ENCODE peak calls at places on chromosomes 12 and 14, in six cellular contexts. One of them, this sample, is unnamed.

GRCh38 chr12:24695657-24696329 is 253.1 kb downstream of the BCAT1 start:
- DNase-seq in tibial artery: no peak
- DNase-seq in chondrocyte: no peak
- DNase-seq in HTR-8/SVneo: no peak
- DNase-seq in effector memory CD8-positive, alpha-beta T cell: no peak
- DNase-seq in astrocyte: peak
- DNase-seq in this sample: peak

GRCh38 chr14:90624228-90624627 is 192.0 kb downstream of the TTC7B start:
- DNase-seq in tibial artery: peak
- DNase-seq in chondrocyte: no peak
- DNase-seq in HTR-8/SVneo: peak
- DNase-seq in effector memory CD8-positive, alpha-beta T cell: no peak
- DNase-seq in astrocyte: peak
- DNase-seq in this sample: peak

GRCh38 chr12:31362759-31363415 is 36.9 kb upstream of the SINHCAF start:
- DNase-seq in tibial artery: no peak
- DNase-seq in chondrocyte: no peak
- DNase-seq in HTR-8/SVneo: no peak
- DNase-seq in effector memory CD8-positive, alpha-beta T cell: no peak
- DNase-seq in astrocyte: no peak
- DNase-seq in this sample: no peak

GRCh38 chr12:132186857-132187620 is 42.8 kb downstream of the NOC4L start:
- DNase-seq in tibial artery: no peak
- DNase-seq in chondrocyte: no peak
- DNase-seq in HTR-8/SVneo: no peak
- DNase-seq in effector memory CD8-positive, alpha-beta T cell: no peak
- DNase-seq in astrocyte: no peak
- DNase-seq in this sample: no peak

GRCh38 chr12:75908961-75909699 is 122.4 kb downstream of the PHLDA1 start:
- DNase-seq in tibial artery: peak
- DNase-seq in chondrocyte: no peak
- DNase-seq in HTR-8/SVneo: no peak
- DNase-seq in effector memory CD8-positive, alpha-beta T cell: no peak
- DNase-seq in astrocyte: peak
- DNase-seq in this sample: peak

GRCh38 chr12:15856097-15856982 is 25.8 kb upstream of the STRAP start:
- DNase-seq in tibial artery: no peak
- DNase-seq in chondrocyte: no peak
- DNase-seq in HTR-8/SVneo: peak
- DNase-seq in effector memory CD8-positive, alpha-beta T cell: peak
- DNase-seq in astrocyte: peak
- DNase-seq in this sample: peak

GRCh38 chr14:33836203-33836894 is 114.5 kb downstream of the EGLN3 start:
- DNase-seq in tibial artery: no peak
- DNase-seq in chondrocyte: no peak
- DNase-seq in HTR-8/SVneo: no peak
- DNase-seq in effector memory CD8-positive, alpha-beta T cell: no peak
- DNase-seq in astrocyte: no peak
- DNase-seq in this sample: no peak

GRCh38 chr14:22980672-22981089 is 1.7 kb downstream of the AJUBA start:
- DNase-seq in tibial artery: peak
- DNase-seq in chondrocyte: no peak
- DNase-seq in HTR-8/SVneo: peak
- DNase-seq in effector memory CD8-positive, alpha-beta T cell: no peak
- DNase-seq in astrocyte: no peak
- DNase-seq in this sample: peak

GRCh38 chr12:23043647-23044046 is 418.7 kb downstream of the ETNK1 start:
- DNase-seq in tibial artery: no peak
- DNase-seq in chondrocyte: no peak
- DNase-seq in HTR-8/SVneo: no peak
- DNase-seq in effector memory CD8-positive, alpha-beta T cell: no peak
- DNase-seq in astrocyte: no peak
- DNase-seq in this sample: no peak

GRCh38 chr14:75609606-75610476 is 31.4 kb downstream of the FLVCR2 start:
- DNase-seq in tibial artery: no peak
- DNase-seq in chondrocyte: no peak
- DNase-seq in HTR-8/SVneo: no peak
- DNase-seq in effector memory CD8-positive, alpha-beta T cell: no peak
- DNase-seq in astrocyte: no peak
- DNase-seq in this sample: no peak

GRCh38 chr12:2334291-2335088 is 281.7 kb downstream of the CACNA1C start:
- DNase-seq in tibial artery: no peak
- DNase-seq in chondrocyte: no peak
- DNase-seq in HTR-8/SVneo: no peak
- DNase-seq in effector memory CD8-positive, alpha-beta T cell: no peak
- DNase-seq in astrocyte: no peak
- DNase-seq in this sample: no peak

GRCh38 chr12:111442301-111443045 is 36.8 kb downstream of the SH2B3 start:
- DNase-seq in tibial artery: peak
- DNase-seq in chondrocyte: no peak
- DNase-seq in HTR-8/SVneo: no peak
- DNase-seq in effector memory CD8-positive, alpha-beta T cell: no peak
- DNase-seq in astrocyte: no peak
- DNase-seq in this sample: no peak

GRCh38 chr14:44040561-44040960 is 466.5 kb downstream of the FSCB start:
- DNase-seq in tibial artery: no peak
- DNase-seq in chondrocyte: no peak
- DNase-seq in HTR-8/SVneo: no peak
- DNase-seq in effector memory CD8-positive, alpha-beta T cell: no peak
- DNase-seq in astrocyte: no peak
- DNase-seq in this sample: no peak

GRCh38 chr12:85190728-85191127 is 89.3 kb upstream of the ALX1 start:
- DNase-seq in tibial artery: no peak
- DNase-seq in chondrocyte: no peak
- DNase-seq in HTR-8/SVneo: no peak
- DNase-seq in effector memory CD8-positive, alpha-beta T cell: no peak
- DNase-seq in astrocyte: no peak
- DNase-seq in this sample: no peak

GRCh38 chr14:60151715-60152114 is 13.5 kb downstream of the DHRS7 start:
- DNase-seq in tibial artery: peak
- DNase-seq in chondrocyte: no peak
- DNase-seq in HTR-8/SVneo: peak
- DNase-seq in effector memory CD8-positive, alpha-beta T cell: peak
- DNase-seq in astrocyte: peak
- DNase-seq in this sample: peak

GRCh38 chr14:74612346-74613021 is 447 bp upstream of the LTBP2 start:
- DNase-seq in tibial artery: peak
- DNase-seq in chondrocyte: no peak
- DNase-seq in HTR-8/SVneo: peak
- DNase-seq in effector memory CD8-positive, alpha-beta T cell: peak
- DNase-seq in astrocyte: peak
- DNase-seq in this sample: peak

GRCh38 chr14:21087294-21088091 is 11.0 kb downstream of the ZNF219 start:
- DNase-seq in tibial artery: no peak
- DNase-seq in chondrocyte: no peak
- DNase-seq in HTR-8/SVneo: peak
- DNase-seq in effector memory CD8-positive, alpha-beta T cell: peak
- DNase-seq in astrocyte: peak
- DNase-seq in this sample: peak

GRCh38 chr14:65560340-65561027 is 148.0 kb downstream of the FUT8 start:
- DNase-seq in tibial artery: no peak
- DNase-seq in chondrocyte: no peak
- DNase-seq in HTR-8/SVneo: no peak
- DNase-seq in effector memory CD8-positive, alpha-beta T cell: no peak
- DNase-seq in astrocyte: peak
- DNase-seq in this sample: peak

GRCh38 chr14:105526781-105527380 is 498 bp downstream of the TMEM121 start:
- DNase-seq in tibial artery: peak
- DNase-seq in chondrocyte: peak
- DNase-seq in HTR-8/SVneo: no peak
- DNase-seq in effector memory CD8-positive, alpha-beta T cell: no peak
- DNase-seq in astrocyte: no peak
- DNase-seq in this sample: no peak

GRCh38 chr12:52517005-52517835 is 3.0 kb downstream of the KRT5 start:
- DNase-seq in tibial artery: no peak
- DNase-seq in chondrocyte: no peak
- DNase-seq in HTR-8/SVneo: no peak
- DNase-seq in effector memory CD8-positive, alpha-beta T cell: no peak
- DNase-seq in astrocyte: no peak
- DNase-seq in this sample: no peak

GRCh38 chr12:105480162-105480561 is 149.7 kb downstream of the C12orf75 start:
- DNase-seq in tibial artery: no peak
- DNase-seq in chondrocyte: no peak
- DNase-seq in HTR-8/SVneo: no peak
- DNase-seq in effector memory CD8-positive, alpha-beta T cell: no peak
- DNase-seq in astrocyte: peak
- DNase-seq in this sample: peak

GRCh38 chr12:76784600-76785051 is 20.7 kb downstream of the ZDHHC17 start:
- DNase-seq in tibial artery: no peak
- DNase-seq in chondrocyte: no peak
- DNase-seq in HTR-8/SVneo: no peak
- DNase-seq in effector memory CD8-positive, alpha-beta T cell: no peak
- DNase-seq in astrocyte: peak
- DNase-seq in this sample: no peak

GRCh38 chr12:124693356-124693755 is 125.9 kb upstream of the NCOR2 start:
- DNase-seq in tibial artery: no peak
- DNase-seq in chondrocyte: no peak
- DNase-seq in HTR-8/SVneo: no peak
- DNase-seq in effector memory CD8-positive, alpha-beta T cell: no peak
- DNase-seq in astrocyte: no peak
- DNase-seq in this sample: no peak